ENCODE peak calls at places on chromosomes 7 and 10, in five cellular contexts. L is neuronal stem cell, X is breast epithelium, E is GM06990, N is RWPE2. B is an unnamed sample.

GRCh38 chr7:65475734-65476319 is 102.2 kb downstream of the ZNF92 start:
- DNase-seq in L (no peak), X (peak; percentile 62), E (peak; percentile 65), N (no peak), B (no peak)

GRCh38 chr7:139774376-139774775 is 3.4 kb downstream of the HIPK2 start:
- DNase-seq in L (no peak), X (no peak), E (no peak), N (no peak), B (no peak)

GRCh38 chr7:70133291-70133690 is 535.0 kb downstream of the AUTS2 start:
- DNase-seq in L (peak; percentile 11), X (no peak), E (no peak), N (no peak), B (no peak)

GRCh38 chr7:74355091-74355490 is 65.9 kb downstream of the CLIP2 start:
- DNase-seq in L (no peak), X (no peak), E (no peak), N (no peak), B (peak; percentile 74)

GRCh38 chr7:139034855-139035587 is 821 bp downstream of the ZC3HAV1L start:
- DNase-seq in L (no peak), X (no peak), E (peak; percentile 55), N (no peak), B (peak; percentile 59)

GRCh38 chr7:30659312-30659711 is 22.9 kb downstream of the CRHR2 start:
- DNase-seq in L (no peak), X (no peak), E (no peak), N (peak; percentile 22), B (peak; percentile 41)

GRCh38 chr10:51960494-51960895 is 261.1 kb upstream of the CSTF2T start:
- DNase-seq in L (peak; percentile 32), X (no peak), E (no peak), N (no peak), B (no peak)

GRCh38 chr7:131265227-131265626 is 62.4 kb upstream of the MKLN1 start:
- DNase-seq in L (no peak), X (no peak), E (no peak), N (no peak), B (no peak)

GRCh38 chr7:93011351-93012294 is 106.2 kb downstream of the SAMD9 start:
- DNase-seq in L (no peak), X (no peak), E (no peak), N (no peak), B (peak; percentile 52)

GRCh38 chr7:80552304-80552703 is 40.4 kb upstream of the GNAT3 start:
- DNase-seq in L (no peak), X (no peak), E (no peak), N (no peak), B (no peak)

GRCh38 chr7:46054290-46054689 is 133.2 kb upstream of the IGFBP3 start:
- DNase-seq in L (no peak), X (no peak), E (no peak), N (no peak), B (no peak)

GRCh38 chr10:99329238-99329890 is at the start of gene CNNM1:
- DNase-seq in L (peak; percentile 20), X (no peak), E (peak; percentile 59), N (peak; percentile 61), B (peak; percentile 26)

DNA sequence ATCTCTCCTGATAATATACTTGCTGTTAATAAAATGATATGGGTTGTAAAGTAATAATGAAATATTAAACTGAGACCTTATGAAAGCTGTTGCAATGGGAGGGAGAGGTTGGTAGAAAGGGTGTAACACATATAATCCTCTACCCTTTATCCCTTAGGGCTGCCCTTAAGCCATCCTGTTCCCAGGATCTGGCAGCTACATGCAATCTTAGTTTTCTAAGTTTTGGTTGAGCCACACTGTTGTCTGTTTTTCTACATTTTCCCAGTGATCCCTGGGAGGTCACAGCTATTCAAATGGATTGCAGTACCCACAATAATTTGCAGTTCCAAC is 6.4 kb downstream of the COA1 start:
- DNase-seq in L (no peak), X (no peak), E (no peak), N (no peak), B (no peak)
- H3K4me3 ChIP-seq in L (no peak overlapping the region), X (no peak overlapping the region), E (no peak overlapping the region), N (no peak overlapping the region), B (no peak overlapping the region)

GRCh38 chr10:122485670-122486069 is 24.3 kb downstream of the HTRA1 start:
- DNase-seq in L (no peak), X (no peak), E (no peak), N (peak; percentile 9), B (no peak)
- H3K27me3 ChIP-seq in L (no peaks in the 10 kb centered on the region), X (no peaks in the 10 kb centered on the region), E (no peaks in the 10 kb centered on the region), N (no peaks in the 10 kb centered on the region), B (no peaks in the 10 kb centered on the region)

GRCh38 chr7:19508821-19509220 is 200.0 kb downstream of the POLR1F start:
- DNase-seq in L (no peak), X (no peak), E (no peak), N (no peak), B (no peak)
- H3K4me3 ChIP-seq in L (no peak overlapping the region), X (no peak overlapping the region), E (no peak overlapping the region), N (no peak overlapping the region), B (no peak overlapping the region)

DNA sequence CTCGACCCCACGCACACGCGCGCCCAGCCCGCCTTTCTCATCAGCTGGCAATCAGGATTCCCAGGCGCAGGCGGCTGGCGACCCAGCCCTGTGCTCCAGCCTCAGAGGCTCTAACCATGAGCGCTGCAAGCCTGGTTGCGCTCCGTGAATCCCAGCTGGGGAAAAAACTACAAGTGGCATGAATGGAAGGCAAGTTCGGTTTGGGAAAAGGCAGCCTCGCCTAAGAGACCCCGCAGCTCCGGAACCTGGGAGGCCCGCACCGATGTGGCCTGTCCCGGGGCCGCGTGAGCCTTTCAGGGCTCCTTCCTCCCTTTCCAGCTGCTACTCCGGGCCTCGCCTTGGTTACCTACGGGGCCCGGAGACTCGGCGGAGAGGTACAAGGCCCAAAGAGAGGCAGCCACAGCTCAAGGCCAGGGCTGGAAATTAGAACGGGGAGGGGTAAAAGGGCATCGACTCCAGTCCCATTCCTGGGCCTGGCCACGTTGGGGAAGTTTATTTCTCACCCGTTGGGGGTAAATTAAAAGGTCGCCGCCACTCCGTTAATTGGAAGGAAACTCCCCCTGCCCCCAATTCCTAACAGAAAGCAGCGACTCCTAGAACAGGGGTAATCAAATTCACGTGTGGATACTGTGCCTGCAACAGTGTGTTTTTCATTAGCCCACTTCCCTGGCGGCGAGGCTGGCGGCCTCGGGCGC is 1.3 kb upstream of the HOXA9 start:
- DNase-seq in L (no peak), X (no peak), E (no peak), N (no peak), B (peak; percentile 38)
- H3K27me3 ChIP-seq in L (peaks cover 79% of the 10 kb centered on the region), X (peaks cover 6% of the 10 kb centered on the region), E (peaks cover 3% of the 10 kb centered on the region), N (no peaks in the 10 kb centered on the region), B (no peaks in the 10 kb centered on the region)

B was measured in MG63.